ENCODE peak calls at places on chromosomes 4 and X, in seven cellular contexts. G is fibroblast of lung; M is AG04450; Z is IMR-90; H is ovary; N is heart right ventricle; Y is CD8-positive, alpha-beta memory T cell. L is an unnamed sample.

GRCh38 chrX:135114392-135114791 is 5.9 kb downstream of the ETDB start:
- DNase-seq in N (no peak), Y (no peak), M (no peak), G (no peak), Z (no peak), H (no peak), L (no peak)

GRCh38 chr4:32226733-32227132 is 1506.6 kb downstream of the PCDH7 start:
- DNase-seq in G (no peak), Z (no peak), M (no peak), N (no peak), Y (no peak), H (no peak), L (no peak)

GRCh38 chrX:147912093-147912801 is 528 bp downstream of the FMR1 start:
- DNase-seq in N (no peak), Y (peak), H (peak), M (no peak), Z (peak), G (peak), L (no peak)

GRCh38 chr4:131430302-131430701 is 1718.8 kb upstream of the PCDH10 start:
- DNase-seq in Z (no peak), N (no peak), H (no peak), G (no peak), M (no peak), Y (no peak), L (no peak)

GRCh38 chr4:15681372-15682339 is at the start of gene FAM200B:
- DNase-seq in H (peak), Y (peak), M (peak), N (peak), Z (peak), G (peak), L (peak)

GRCh38 chr4:97910005-97910404 is 233.3 kb downstream of the STPG2 start:
- DNase-seq in N (no peak), M (no peak), Y (no peak), Z (no peak), G (no peak), H (no peak), L (no peak)

GRCh38 chr4:117400039-117400835 is 314.9 kb upstream of the TRAM1L1 start:
- DNase-seq in M (peak), Z (peak), N (no peak), H (no peak), G (peak), Y (no peak), L (no peak)

GRCh38 chr4:8735236-8736082 is 136.2 kb downstream of the HMX1 start:
- DNase-seq in Y (no peak), G (no peak), H (no peak), N (no peak), M (no peak), Z (no peak), L (no peak)

GRCh38 chr4:127788517-127788916 is 6.4 kb downstream of the HSPA4L start:
- DNase-seq in N (no peak), H (no peak), Z (no peak), Y (no peak), G (no peak), M (no peak), L (no peak)

GRCh38 chr4:14994242-14994641 is 8.0 kb upstream of the CPEB2 start:
- DNase-seq in N (no peak), H (no peak), Z (peak), Y (no peak), G (peak), M (no peak), L (no peak)

GRCh38 chrX:103742339-103742738 is 31.6 kb downstream of the TMEM31 start:
- DNase-seq in Z (no peak), H (no peak), G (no peak), N (no peak), M (no peak), Y (no peak), L (no peak)
- H3K27ac ChIP-seq in Z (no peak), H (no peak), G (no peak), N (no peak), M (no peak), Y (no peak), L (no peak)

GRCh38 chr4:52852696-52853095 is 9.4 kb upstream of the RASL11B start:
- DNase-seq in Y (no peak), G (no peak), N (no peak), Z (no peak), M (no peak), H (no peak), L (no peak)

GRCh38 chr4:52853351-52853750 is 8.8 kb upstream of the RASL11B start:
- DNase-seq in Y (no peak), H (no peak), G (peak), M (no peak), N (no peak), Z (peak), L (no peak)

GRCh38 chr4:52850406-52851119 is 11.6 kb upstream of the RASL11B start:
- DNase-seq in N (no peak), H (no peak), Y (no peak), G (no peak), M (no peak), Z (no peak), L (no peak)

GRCh38 chr4:52848255-52848654 is 13.9 kb upstream of the RASL11B start:
- DNase-seq in H (no peak), Z (no peak), G (no peak), Y (no peak), M (no peak), N (no peak), L (no peak)

GRCh38 chr4:52852041-52852440 is 10.1 kb upstream of the RASL11B start:
- DNase-seq in Z (no peak), H (no peak), Y (no peak), G (no peak), N (no peak), M (no peak), L (no peak)
- H3K27ac ChIP-seq in Z (no peak), H (no peak), Y (no peak), G (no peak), N (no peak), M (no peak), L (no peak)

GRCh38 chr4:185656467-185656890 is 121.2 kb upstream of the PDLIM3 start:
- DNase-seq in H (peak), M (no peak), N (peak), Z (peak), Y (no peak), G (peak), L (no peak)

GRCh38 chr4:185657191-185657590 is 121.9 kb upstream of the PDLIM3 start:
- DNase-seq in Z (no peak), Y (no peak), M (no peak), H (no peak), N (no peak), G (no peak), L (no peak)

GRCh38 chr4:185651851-185652250 is 116.5 kb upstream of the PDLIM3 start:
- DNase-seq in M (no peak), G (no peak), Z (no peak), N (no peak), Y (no peak), H (no peak), L (no peak)

GRCh38 chr4:185654965-185655554 is 119.8 kb upstream of the PDLIM3 start:
- DNase-seq in G (no peak), M (no peak), Z (no peak), N (no peak), Y (no peak), H (no peak), L (no peak)

GRCh38 chr4:185654311-185654710 is 119.0 kb upstream of the PDLIM3 start:
- DNase-seq in H (no peak), G (no peak), N (no peak), M (no peak), Y (no peak), Z (no peak), L (no peak)
- H3K27ac ChIP-seq in H (no peak), G (no peak), N (peak), M (no peak), Y (no peak), Z (no peak), L (no peak)

GRCh38 chr4:87973283-87974169 is 2.0 kb upstream of the SPP1 start:
- DNase-seq in N (peak), M (peak), Z (peak), G (peak), Y (peak), H (peak), L (peak)

GRCh38 chr4:87978656-87979055 is 3.1 kb downstream of the SPP1 start:
- DNase-seq in G (peak), Z (peak), N (no peak), M (no peak), H (no peak), Y (no peak), L (no peak)

GRCh38 chr4:87974856-87975462 is 555 bp upstream of the SPP1 start:
- DNase-seq in N (no peak), G (no peak), Z (peak), M (no peak), H (no peak), Y (no peak), L (no peak)

GRCh38 chr4:87977521-87978278 is 2.2 kb downstream of the SPP1 start:
- DNase-seq in M (no peak), Y (no peak), N (no peak), H (no peak), Z (no peak), G (no peak), L (no peak)

DNA sequence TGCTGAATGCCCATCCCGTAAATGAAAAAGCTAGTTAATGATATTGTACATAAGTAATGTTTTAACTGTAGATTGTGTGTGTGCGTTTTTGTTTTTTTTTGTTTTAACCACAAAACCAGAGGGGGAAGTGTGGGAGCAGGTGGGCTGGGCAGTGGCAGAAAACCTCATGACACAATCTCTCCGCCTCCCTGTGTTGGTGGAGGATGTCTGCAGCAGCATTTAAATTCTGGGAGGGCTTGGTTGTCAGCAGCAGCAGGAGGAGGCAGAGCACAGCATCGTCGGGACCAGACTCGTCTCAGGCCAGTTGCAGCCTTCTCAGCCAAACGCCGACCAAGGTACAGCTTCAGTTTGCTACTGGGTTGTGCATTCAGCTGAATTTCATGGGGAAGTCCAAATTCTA is at the start of gene SPP1:
- DNase-seq in H (no peak), M (no peak), N (no peak), Y (no peak), G (no peak), Z (peak), L (no peak)
- H3K27ac ChIP-seq in H (no peak), M (no peak), N (no peak), Y (no peak), G (no peak), Z (no peak), L (no peak)

DNA sequence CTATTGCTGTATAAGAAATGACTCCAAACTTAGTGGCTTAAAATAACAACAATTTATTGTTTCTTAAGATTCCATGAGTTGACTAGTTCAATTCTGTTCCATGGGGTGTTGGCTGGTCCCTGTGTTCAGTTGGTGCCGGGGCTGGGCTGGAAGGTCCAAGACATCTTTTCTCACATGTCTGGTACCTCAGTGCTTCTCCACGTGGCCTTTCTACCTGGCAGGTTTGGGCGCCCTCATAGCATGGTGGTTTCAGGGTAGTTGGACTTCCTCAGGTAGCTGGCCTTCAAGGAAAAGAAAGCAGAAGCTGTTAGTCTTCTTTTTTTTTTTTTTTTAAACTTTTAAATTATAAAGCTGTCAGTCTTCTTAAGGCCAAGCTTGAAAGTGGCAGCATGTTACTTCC is 104.6 kb upstream of the LIMCH1 start:
- DNase-seq in M (no peak), H (no peak), N (no peak), Z (no peak), Y (no peak), G (no peak), L (no peak)
- H3K27ac ChIP-seq in M (no peak), H (no peak), N (no peak), Z (no peak), Y (no peak), G (no peak), L (no peak)

DNA sequence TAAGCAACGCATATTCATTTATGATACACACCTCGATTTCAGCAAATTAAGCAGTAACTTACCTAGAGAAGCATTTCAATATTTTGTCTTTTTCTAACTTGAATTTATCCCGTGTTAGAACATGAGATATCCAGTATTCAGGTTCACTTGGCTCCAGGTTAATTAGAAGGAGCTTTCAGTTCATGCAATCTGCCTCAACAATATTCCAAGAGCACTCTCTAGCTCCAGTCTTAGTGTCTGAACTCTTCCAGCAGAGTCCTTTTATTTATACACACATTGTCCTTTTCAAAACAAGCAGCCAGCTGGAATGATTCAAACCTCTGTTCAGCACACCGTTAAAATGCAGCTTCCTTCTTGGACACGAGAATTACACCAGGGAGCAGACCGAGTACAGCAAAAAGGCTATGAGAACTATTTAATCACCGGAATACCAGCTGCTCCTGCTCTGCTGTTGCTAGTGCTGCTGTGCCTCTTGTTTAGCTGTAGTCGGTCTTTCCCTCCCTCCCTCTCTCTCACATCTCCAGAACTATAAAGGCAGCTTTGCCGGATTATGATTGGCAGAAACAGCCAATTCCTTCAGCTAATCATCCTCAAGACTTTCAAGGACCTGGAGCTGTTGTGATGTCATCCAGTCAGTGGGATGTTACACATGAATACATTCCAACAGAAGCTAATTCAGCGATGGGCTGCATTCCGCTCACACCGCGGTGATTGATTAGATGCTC is at the start of gene NDST4:
- DNase-seq in Z (no peak), G (peak), N (no peak), Y (no peak), H (no peak), M (no peak), L (no peak)
- H3K27ac ChIP-seq in Z (no peak), G (no peak), N (no peak), Y (no peak), H (no peak), M (no peak), L (no peak)

DNA sequence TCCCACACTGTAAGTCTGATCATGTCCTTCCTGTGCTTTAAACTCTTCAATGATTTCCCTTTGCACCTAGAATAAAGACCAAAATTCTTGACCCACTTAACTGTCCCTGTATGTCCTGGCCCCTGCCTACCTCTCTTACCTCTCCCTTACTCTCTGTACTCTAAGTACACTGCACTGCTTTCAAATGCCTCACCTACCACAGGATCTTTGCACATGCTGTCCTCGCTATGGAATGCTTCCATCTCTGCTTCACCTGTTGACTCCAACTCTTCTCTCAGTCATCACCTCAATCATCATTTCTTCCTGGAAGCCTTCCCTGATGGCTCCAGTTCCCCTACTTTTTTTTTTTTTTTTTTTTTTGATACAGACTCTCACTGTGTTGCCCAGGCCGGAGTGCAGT is 29.0 kb upstream of the SEPTIN6 start:
- DNase-seq in Z (no peak), G (no peak), H (no peak), Y (no peak), N (no peak), M (no peak), L (no peak)
- H3K27ac ChIP-seq in Z (no peak), G (no peak), H (no peak), Y (no peak), N (no peak), M (no peak), L (no peak)